ENCODE peak calls at places on chromosomes 7 and 10, in six cellular contexts. B is left lung, Q is neuronal stem cell, F is heart right ventricle, G is substantia nigra, S is ovary. V is an unnamed sample.
A peak's percentile ranks its signal among the peaks of the same experiment; 100 is the strongest.

GRCh38 chr10:101067356-101068083 is 5.7 kb downstream of the KAZALD1 start:
- DNase-seq in B (peak; percentile 84), Q (peak; percentile 83), F (peak; percentile 55), G (peak; percentile 40), S (peak; percentile 76), V (peak; percentile 78)

GRCh38 chr10:89296227-89296648 is 5.6 kb upstream of the IFIT2 start:
- DNase-seq in B (no peak), Q (no peak), F (no peak), G (no peak), S (no peak), V (no peak)

GRCh38 chr10:33735463-33735862 is 401.0 kb upstream of the NRP1 start:
- DNase-seq in B (no peak), Q (no peak), F (no peak), G (no peak), S (no peak), V (no peak)

GRCh38 chr7:38675500-38676106 is 44.4 kb upstream of the AMPH start:
- DNase-seq in B (no peak), Q (no peak), F (no peak), G (no peak), S (no peak), V (no peak)

GRCh38 chr10:79316671-79317431 is 30.4 kb upstream of the PPIF start:
- DNase-seq in B (no peak), Q (no peak), F (no peak), G (no peak), S (peak; percentile 24), V (no peak)

GRCh38 chr7:25386311-25386744 is 158.0 kb upstream of the NPVF start:
- DNase-seq in B (no peak), Q (no peak), F (no peak), G (no peak), S (no peak), V (no peak)

GRCh38 chr7:133434246-133434865 is 181.5 kb downstream of the EXOC4 start:
- DNase-seq in B (no peak), Q (no peak), F (no peak), G (no peak), S (no peak), V (no peak)

GRCh38 chr7:138738551-138739335 is 37.6 kb upstream of the SVOPL start:
- DNase-seq in B (peak; percentile 87), Q (peak; percentile 77), F (peak; percentile 78), G (peak; percentile 66), S (peak; percentile 88), V (peak; percentile 86)

GRCh38 chr7:1666779-1667565 is 3.1 kb upstream of the ELFN1 start:
- DNase-seq in B (peak; percentile 81), Q (peak; percentile 26), F (peak; percentile 44), G (no peak), S (no peak), V (no peak)

GRCh38 chr10:102227050-102227449 is 951 bp downstream of the ELOVL3 start:
- DNase-seq in B (no peak), Q (no peak), F (no peak), G (no peak), S (no peak), V (no peak)

GRCh38 chr7:123622660-123623386 is 21.2 kb downstream of the ASB15 start:
- DNase-seq in B (no peak), Q (no peak), F (no peak), G (no peak), S (no peak), V (no peak)

GRCh38 chr7:151254316-151254715 is 5.8 kb upstream of the SMARCD3 start:
- DNase-seq in B (peak; percentile 66), Q (no peak), F (peak; percentile 52), G (no peak), S (no peak), V (no peak)

GRCh38 chr7:151251926-151252835 is 3.7 kb upstream of the SMARCD3 start:
- DNase-seq in B (peak; percentile 72), Q (peak; percentile 61), F (peak; percentile 83), G (peak; percentile 74), S (peak; percentile 86), V (no peak)

GRCh38 chr7:151254851-151255250 is 6.4 kb upstream of the SMARCD3 start:
- DNase-seq in B (peak; percentile 58), Q (no peak), F (no peak), G (no peak), S (no peak), V (no peak)

GRCh38 chr7:151251328-151251925 is 2.9 kb upstream of the SMARCD3 start:
- DNase-seq in B (peak; percentile 88), Q (peak; percentile 23), F (peak; percentile 63), G (peak; percentile 74), S (peak; percentile 76), V (peak; percentile 57)

DNA sequence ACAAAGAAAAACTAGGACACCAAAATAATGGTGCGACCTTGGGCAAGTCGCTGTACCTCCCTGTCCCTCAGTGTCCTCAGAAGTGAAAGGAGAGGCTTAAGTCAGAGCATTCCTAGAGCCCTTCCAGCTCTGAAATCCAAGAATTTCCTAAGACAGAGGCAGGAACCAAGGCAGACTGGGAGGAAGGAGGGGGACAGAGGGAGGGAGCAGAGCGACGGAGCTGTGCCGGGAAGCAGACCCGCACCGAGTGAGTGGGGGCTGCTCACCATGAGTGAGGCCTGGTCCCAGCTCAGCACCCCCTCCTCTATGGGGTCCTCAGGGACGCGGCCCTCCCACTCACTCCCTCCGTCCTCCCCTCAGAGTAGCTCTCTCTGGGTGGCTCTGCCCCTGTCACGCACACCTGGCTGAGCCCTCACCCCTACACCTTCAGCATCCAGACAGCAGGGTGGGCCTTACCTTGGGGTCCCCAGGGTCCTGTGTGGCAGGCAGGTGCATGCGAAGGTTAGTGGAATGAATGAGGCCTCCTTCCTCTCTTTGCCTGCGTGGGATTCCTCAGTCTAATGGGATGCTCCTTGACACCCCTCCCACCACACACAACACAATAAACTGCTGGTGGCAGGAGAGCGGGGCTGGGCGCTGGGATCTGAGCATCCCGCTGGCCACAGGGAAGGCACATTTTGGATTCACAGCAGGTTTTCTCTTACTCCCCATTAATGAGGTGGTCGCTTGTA is 4.6 kb upstream of the SMARCD3 start:
- DNase-seq in B (peak; percentile 34), Q (peak; percentile 27), F (no peak), G (no peak), S (peak; percentile 39), V (no peak)
- H3K27ac ChIP-seq in B (no peak overlapping the region), Q (no peak overlapping the region), F (peak overlapping the region; percentile 96), G (peak overlapping the region; percentile 88), S (peak overlapping the region; percentile 99), V (no peak overlapping the region)

GRCh38 chr10:3527869-3528268 is 257.1 kb downstream of the KLF6 start:
- DNase-seq in B (no peak), Q (no peak), F (no peak), G (no peak), S (no peak), V (no peak)
- H3K27ac ChIP-seq in B (no peak overlapping the region), Q (no peak overlapping the region), F (peak overlapping the region; percentile 47), G (no peak overlapping the region), S (no peak overlapping the region), V (no peak overlapping the region)

GRCh38 chr7:4711093-4711492 is 29.0 kb downstream of the FOXK1 start:
- DNase-seq in B (peak; percentile 50), Q (no peak), F (no peak), G (no peak), S (no peak), V (no peak)

GRCh38 chr7:4713183-4713784 is 31.2 kb downstream of the FOXK1 start:
- DNase-seq in B (peak; percentile 80), Q (no peak), F (no peak), G (no peak), S (no peak), V (no peak)

GRCh38 chr7:4711634-4712033 is 29.5 kb downstream of the FOXK1 start:
- DNase-seq in B (peak; percentile 66), Q (no peak), F (no peak), G (no peak), S (no peak), V (no peak)

GRCh38 chr7:4714161-4714700 is 32.1 kb downstream of the FOXK1 start:
- DNase-seq in B (peak; percentile 41), Q (no peak), F (no peak), G (no peak), S (no peak), V (no peak)

GRCh38 chr7:4712371-4713182 is 30.5 kb downstream of the FOXK1 start:
- DNase-seq in B (no peak), Q (no peak), F (no peak), G (no peak), S (no peak), V (no peak)
- H3K27ac ChIP-seq in B (peak overlapping the region; percentile 74), Q (no peak overlapping the region), F (peak overlapping the region; percentile 33), G (no peak overlapping the region), S (no peak overlapping the region), V (no peak overlapping the region)

GRCh38 chr10:70747192-70747965 is 37.8 kb downstream of the TBATA start:
- DNase-seq in B (no peak), Q (no peak), F (no peak), G (no peak), S (no peak), V (no peak)
- H3K27ac ChIP-seq in B (no peak overlapping the region), Q (no peak overlapping the region), F (no peak overlapping the region), G (no peak overlapping the region), S (no peak overlapping the region), V (no peak overlapping the region)

GRCh38 chr10:9302142-9302746 is 1247.8 kb downstream of the GATA3 start:
- DNase-seq in B (no peak), Q (peak; percentile 27), F (no peak), G (no peak), S (no peak), V (peak; percentile 19)

GRCh38 chr10:9301148-9301547 is 1246.7 kb downstream of the GATA3 start:
- DNase-seq in B (no peak), Q (no peak), F (no peak), G (no peak), S (no peak), V (no peak)

GRCh38 chr10:9297580-9297979 is 1243.1 kb downstream of the GATA3 start:
- DNase-seq in B (no peak), Q (peak; percentile 17), F (no peak), G (no peak), S (no peak), V (no peak)

GRCh38 chr10:9301554-9301953 is 1247.1 kb downstream of the GATA3 start:
- DNase-seq in B (no peak), Q (no peak), F (no peak), G (no peak), S (no peak), V (no peak)

DNA sequence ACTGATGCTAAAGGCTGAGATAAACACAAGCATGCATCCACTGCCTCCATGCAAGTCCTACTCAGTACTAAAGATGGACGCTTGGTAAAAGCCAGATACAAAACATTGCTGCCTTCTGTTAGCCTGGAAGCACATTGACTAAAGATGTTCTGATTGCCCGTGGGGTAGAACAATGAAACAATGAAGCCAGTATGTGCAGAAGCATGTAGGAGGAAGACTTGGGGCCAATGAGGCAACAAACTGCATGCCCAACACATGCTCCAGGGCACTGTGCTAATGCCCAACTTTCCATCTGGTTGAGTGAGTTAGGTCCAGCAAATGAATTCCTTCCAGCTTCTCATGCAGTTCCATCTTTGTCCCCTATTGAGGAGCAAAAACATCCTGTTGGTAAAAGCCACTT is 1245.5 kb downstream of the GATA3 start:
- DNase-seq in B (no peak), Q (no peak), F (no peak), G (no peak), S (no peak), V (no peak)
- H3K27ac ChIP-seq in B (no peak overlapping the region), Q (no peak overlapping the region), F (no peak overlapping the region), G (no peak overlapping the region), S (no peak overlapping the region), V (no peak overlapping the region)